ENCODE peak calls at places on chromosomes 4 and X, in five cellular contexts. One of them, this sample, is unnamed.

GRCh38 chr4:145523117-145523516 is 41.5 kb downstream of the SMAD1 start:
- DNase-seq in tibial nerve: no peak
- DNase-seq in transverse colon: no peak
- DNase-seq in prostate gland: no peak
- DNase-seq in GM12892: no peak
- DNase-seq in this sample: no peak

GRCh38 chrX:152821145-152821765 is 9.3 kb downstream of the CETN2 start:
- DNase-seq in tibial nerve: no peak
- DNase-seq in transverse colon: peak; percentile 46
- DNase-seq in prostate gland: no peak
- DNase-seq in GM12892: no peak
- DNase-seq in this sample: peak; percentile 50

GRCh38 chr4:166594326-166594946 is 639.9 kb downstream of the SPOCK3 start:
- DNase-seq in tibial nerve: no peak
- DNase-seq in transverse colon: peak; percentile 13
- DNase-seq in prostate gland: no peak
- DNase-seq in GM12892: no peak
- DNase-seq in this sample: no peak

GRCh38 chr4:126977306-126977705 is 655.5 kb upstream of the INTU start:
- DNase-seq in tibial nerve: no peak
- DNase-seq in transverse colon: no peak
- DNase-seq in prostate gland: no peak
- DNase-seq in GM12892: no peak
- DNase-seq in this sample: no peak

GRCh38 chr4:100286601-100287000 is 96.3 kb upstream of the DDIT4L start:
- DNase-seq in tibial nerve: no peak
- DNase-seq in transverse colon: no peak
- DNase-seq in prostate gland: no peak
- DNase-seq in GM12892: no peak
- DNase-seq in this sample: no peak

GRCh38 chrX:21745756-21746155 is 12.2 kb downstream of the SMPX start:
- DNase-seq in tibial nerve: peak; percentile 21
- DNase-seq in transverse colon: peak; percentile 28
- DNase-seq in prostate gland: no peak
- DNase-seq in GM12892: no peak
- DNase-seq in this sample: peak; percentile 37

GRCh38 chrX:12237131-12237530 is 98.9 kb downstream of the FRMPD4 start:
- DNase-seq in tibial nerve: no peak
- DNase-seq in transverse colon: no peak
- DNase-seq in prostate gland: no peak
- DNase-seq in GM12892: no peak
- DNase-seq in this sample: no peak

GRCh38 chr4:8641931-8642650 is 49.5 kb downstream of the CPZ start:
- DNase-seq in tibial nerve: peak; percentile 7
- DNase-seq in transverse colon: no peak
- DNase-seq in prostate gland: no peak
- DNase-seq in GM12892: no peak
- DNase-seq in this sample: no peak

GRCh38 chr4:188918787-188919186 is 779.5 kb downstream of the TRIML1 start:
- DNase-seq in tibial nerve: no peak
- DNase-seq in transverse colon: no peak
- DNase-seq in prostate gland: no peak
- DNase-seq in GM12892: no peak
- DNase-seq in this sample: no peak

GRCh38 chr4:81314897-81315470 is 100.0 kb upstream of the PRKG2 start:
- DNase-seq in tibial nerve: no peak
- DNase-seq in transverse colon: no peak
- DNase-seq in prostate gland: no peak
- DNase-seq in GM12892: no peak
- DNase-seq in this sample: no peak

GRCh38 chr4:10647811-10648210 is 36.8 kb downstream of the CLNK start:
- DNase-seq in tibial nerve: no peak
- DNase-seq in transverse colon: no peak
- DNase-seq in prostate gland: no peak
- DNase-seq in GM12892: no peak
- DNase-seq in this sample: no peak

GRCh38 chrX:40098264-40099045 is 697 bp upstream of the BCOR start:
- DNase-seq in tibial nerve: no peak
- DNase-seq in transverse colon: peak; percentile 58
- DNase-seq in prostate gland: peak; percentile 31
- DNase-seq in GM12892: peak; percentile 39
- DNase-seq in this sample: peak; percentile 60

GRCh38 chr4:144906181-144906895 is 191.7 kb downstream of the ANAPC10 start:
- DNase-seq in tibial nerve: no peak
- DNase-seq in transverse colon: no peak
- DNase-seq in prostate gland: no peak
- DNase-seq in GM12892: no peak
- DNase-seq in this sample: no peak

GRCh38 chr4:70591955-70592582 is at the start of gene AMBN:
- DNase-seq in tibial nerve: no peak
- DNase-seq in transverse colon: no peak
- DNase-seq in prostate gland: no peak
- DNase-seq in GM12892: no peak
- DNase-seq in this sample: no peak

GRCh38 chrX:109732780-109733657 is at the start of gene ACSL4:
- DNase-seq in tibial nerve: peak; percentile 56
- DNase-seq in transverse colon: peak; percentile 87
- DNase-seq in prostate gland: peak; percentile 79
- DNase-seq in GM12892: peak; percentile 47
- DNase-seq in this sample: peak; percentile 83
- TF ChIP-seq POLR2A in tibial nerve: peak; percentile 23
- TF ChIP-seq POLR2A in transverse colon: peak; percentile 51
- TF ChIP-seq POLR2A in prostate gland: peak; percentile 67
- TF ChIP-seq POLR2A in GM12892: peak; percentile 72
- TF ChIP-seq POLR2A in this sample: no peak

DNA sequence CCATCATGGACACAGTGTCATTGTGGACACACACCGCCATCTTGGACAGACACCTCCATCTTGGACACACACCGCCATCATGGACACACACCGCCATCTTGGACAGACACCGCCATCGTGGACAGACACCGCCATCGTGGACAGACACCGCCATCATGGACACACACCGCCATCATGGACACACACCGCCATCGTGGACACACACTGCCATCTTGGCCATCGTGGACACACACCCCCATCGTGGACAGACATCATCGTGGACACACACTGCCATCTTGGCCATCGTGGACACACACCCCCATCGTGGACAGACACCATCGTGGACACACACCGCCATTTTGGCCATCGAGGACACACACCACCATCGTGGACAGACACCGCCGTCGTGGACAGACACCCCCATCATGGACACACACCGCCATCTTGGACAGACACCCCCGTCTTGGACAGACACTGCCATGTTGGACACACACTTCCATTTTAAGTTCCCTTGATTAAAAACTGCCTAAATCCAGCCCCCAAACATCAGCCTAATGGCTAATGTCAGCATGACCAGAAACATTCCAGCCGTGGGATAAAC is 9.1 kb downstream of the ASMTL start:
- DNase-seq in tibial nerve: no peak
- DNase-seq in transverse colon: no peak
- DNase-seq in prostate gland: no peak
- DNase-seq in GM12892: no peak
- DNase-seq in this sample: no peak
- TF ChIP-seq POLR2A in tibial nerve: no peak
- TF ChIP-seq POLR2A in transverse colon: no peak
- TF ChIP-seq POLR2A in prostate gland: no peak
- TF ChIP-seq POLR2A in GM12892: peak; percentile 15
- TF ChIP-seq POLR2A in this sample: no peak

GRCh38 chr4:147969573-147969972 is 237.7 kb downstream of the ARHGAP10 start:
- DNase-seq in tibial nerve: no peak
- DNase-seq in transverse colon: no peak
- DNase-seq in prostate gland: no peak
- DNase-seq in GM12892: no peak
- DNase-seq in this sample: no peak
- TF ChIP-seq POLR2A in tibial nerve: no peak
- TF ChIP-seq POLR2A in transverse colon: no peak
- TF ChIP-seq POLR2A in prostate gland: no peak
- TF ChIP-seq POLR2A in GM12892: no peak
- TF ChIP-seq POLR2A in this sample: no peak

DNA sequence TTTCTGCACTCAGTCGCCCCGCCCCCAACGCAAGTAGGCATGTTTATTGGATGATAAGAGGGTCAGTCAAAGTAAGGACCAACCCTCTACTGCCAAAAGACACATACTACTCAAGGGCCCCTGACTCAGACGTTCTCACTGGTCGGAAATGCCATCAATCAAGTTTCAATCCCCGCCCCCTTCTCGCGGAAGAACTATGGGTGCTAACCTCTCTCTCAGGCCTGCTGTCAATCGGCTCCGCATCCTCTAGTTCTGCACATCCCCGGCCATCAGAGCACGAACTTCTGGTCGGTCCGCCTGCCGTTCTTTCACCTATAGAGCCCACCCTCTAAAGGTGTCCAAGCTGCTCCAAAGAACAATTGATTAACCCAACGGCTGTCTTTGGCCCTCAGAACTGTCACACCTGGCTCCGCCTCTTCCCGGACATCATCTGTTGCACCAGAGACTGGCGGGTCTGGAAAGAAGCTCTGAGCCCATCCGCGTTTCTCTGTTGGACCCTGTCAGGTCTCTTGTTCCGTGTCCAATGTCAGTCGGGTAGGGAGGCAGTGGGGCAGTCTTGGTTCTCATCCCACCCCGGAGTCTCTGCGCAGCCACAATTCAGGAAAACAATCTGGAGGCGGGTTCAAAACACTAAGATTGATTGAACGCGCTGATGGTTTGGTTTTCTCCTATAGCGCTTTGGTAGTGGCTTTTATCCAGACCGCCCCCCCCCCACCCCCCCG is 15.2 kb downstream of the NDUFB11 start:
- DNase-seq in tibial nerve: peak; percentile 91
- DNase-seq in transverse colon: peak; percentile 93
- DNase-seq in prostate gland: peak; percentile 90
- DNase-seq in GM12892: peak; percentile 54
- DNase-seq in this sample: peak; percentile 90
- TF ChIP-seq POLR2A in tibial nerve: no peak
- TF ChIP-seq POLR2A in transverse colon: peak; percentile 38
- TF ChIP-seq POLR2A in prostate gland: no peak
- TF ChIP-seq POLR2A in GM12892: peak; percentile 76
- TF ChIP-seq POLR2A in this sample: no peak

GRCh38 chr4:153684182-153685073 is at the start of gene TLR2:
- DNase-seq in tibial nerve: peak; percentile 46
- DNase-seq in transverse colon: peak; percentile 73
- DNase-seq in prostate gland: peak; percentile 48
- DNase-seq in GM12892: peak; percentile 29
- DNase-seq in this sample: peak; percentile 75
- TF ChIP-seq POLR2A in tibial nerve: no peak
- TF ChIP-seq POLR2A in transverse colon: peak; percentile 38
- TF ChIP-seq POLR2A in prostate gland: peak; percentile 49
- TF ChIP-seq POLR2A in GM12892: no peak
- TF ChIP-seq POLR2A in this sample: no peak

DNA sequence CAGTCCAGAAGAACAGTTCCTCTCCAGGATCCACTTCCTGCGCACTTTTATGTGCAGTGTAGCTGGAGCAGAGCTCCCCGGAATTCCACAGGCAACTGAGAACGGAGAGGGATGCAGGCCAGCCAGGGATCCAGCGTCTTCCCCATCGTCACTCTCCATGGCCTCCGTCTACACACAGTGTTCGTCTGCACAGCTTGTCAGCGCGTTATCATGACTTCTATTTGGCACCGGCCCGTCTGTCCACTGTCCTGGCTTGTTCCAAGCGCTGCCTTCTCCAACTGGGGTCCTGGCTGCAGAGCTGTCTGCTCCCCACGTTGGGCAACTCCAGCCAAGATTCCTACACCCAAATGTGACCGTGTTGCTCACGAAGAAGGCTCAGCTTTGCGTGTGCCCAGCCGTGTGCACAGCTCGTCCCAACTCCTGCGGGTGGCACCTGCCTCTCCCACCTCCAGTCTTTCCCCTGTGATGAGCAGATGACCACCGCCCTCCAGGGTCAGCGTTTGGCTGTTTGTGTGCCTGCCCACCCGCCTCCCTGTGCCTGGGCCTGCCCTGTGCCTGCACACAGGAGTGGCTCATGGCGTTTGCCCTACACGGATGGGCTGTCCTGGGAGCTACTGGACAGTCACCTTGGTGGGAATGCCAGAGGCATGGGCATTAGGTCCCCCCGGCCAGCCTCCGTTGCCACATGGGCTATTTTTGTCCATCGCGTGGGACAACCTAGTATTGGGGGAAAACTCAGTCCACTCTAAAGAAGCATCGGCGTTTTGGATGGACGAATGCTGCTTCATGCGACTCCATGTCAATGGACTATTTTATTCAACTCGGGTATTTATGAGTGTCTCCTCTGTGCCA is 2.2 kb upstream of the CTBP1 start:
- DNase-seq in tibial nerve: no peak
- DNase-seq in transverse colon: no peak
- DNase-seq in prostate gland: no peak
- DNase-seq in GM12892: no peak
- DNase-seq in this sample: no peak
- TF ChIP-seq POLR2A in tibial nerve: no peak
- TF ChIP-seq POLR2A in transverse colon: no peak
- TF ChIP-seq POLR2A in prostate gland: no peak
- TF ChIP-seq POLR2A in GM12892: peak; percentile 10
- TF ChIP-seq POLR2A in this sample: no peak

GRCh38 chr4:122050836-122051235 is 99.0 kb upstream of the TRPC3 start:
- DNase-seq in tibial nerve: no peak
- DNase-seq in transverse colon: no peak
- DNase-seq in prostate gland: no peak
- DNase-seq in GM12892: no peak
- DNase-seq in this sample: no peak
- TF ChIP-seq POLR2A in tibial nerve: no peak
- TF ChIP-seq POLR2A in transverse colon: no peak
- TF ChIP-seq POLR2A in prostate gland: no peak
- TF ChIP-seq POLR2A in GM12892: no peak
- TF ChIP-seq POLR2A in this sample: no peak

GRCh38 chr4:98467627-98468072 is 190.8 kb downstream of the TSPAN5 start:
- DNase-seq in tibial nerve: peak; percentile 28
- DNase-seq in transverse colon: peak; percentile 81
- DNase-seq in prostate gland: peak; percentile 75
- DNase-seq in GM12892: peak; percentile 33
- DNase-seq in this sample: peak; percentile 86
- TF ChIP-seq POLR2A in tibial nerve: no peak
- TF ChIP-seq POLR2A in transverse colon: no peak
- TF ChIP-seq POLR2A in prostate gland: no peak
- TF ChIP-seq POLR2A in GM12892: no peak
- TF ChIP-seq POLR2A in this sample: no peak

DNA sequence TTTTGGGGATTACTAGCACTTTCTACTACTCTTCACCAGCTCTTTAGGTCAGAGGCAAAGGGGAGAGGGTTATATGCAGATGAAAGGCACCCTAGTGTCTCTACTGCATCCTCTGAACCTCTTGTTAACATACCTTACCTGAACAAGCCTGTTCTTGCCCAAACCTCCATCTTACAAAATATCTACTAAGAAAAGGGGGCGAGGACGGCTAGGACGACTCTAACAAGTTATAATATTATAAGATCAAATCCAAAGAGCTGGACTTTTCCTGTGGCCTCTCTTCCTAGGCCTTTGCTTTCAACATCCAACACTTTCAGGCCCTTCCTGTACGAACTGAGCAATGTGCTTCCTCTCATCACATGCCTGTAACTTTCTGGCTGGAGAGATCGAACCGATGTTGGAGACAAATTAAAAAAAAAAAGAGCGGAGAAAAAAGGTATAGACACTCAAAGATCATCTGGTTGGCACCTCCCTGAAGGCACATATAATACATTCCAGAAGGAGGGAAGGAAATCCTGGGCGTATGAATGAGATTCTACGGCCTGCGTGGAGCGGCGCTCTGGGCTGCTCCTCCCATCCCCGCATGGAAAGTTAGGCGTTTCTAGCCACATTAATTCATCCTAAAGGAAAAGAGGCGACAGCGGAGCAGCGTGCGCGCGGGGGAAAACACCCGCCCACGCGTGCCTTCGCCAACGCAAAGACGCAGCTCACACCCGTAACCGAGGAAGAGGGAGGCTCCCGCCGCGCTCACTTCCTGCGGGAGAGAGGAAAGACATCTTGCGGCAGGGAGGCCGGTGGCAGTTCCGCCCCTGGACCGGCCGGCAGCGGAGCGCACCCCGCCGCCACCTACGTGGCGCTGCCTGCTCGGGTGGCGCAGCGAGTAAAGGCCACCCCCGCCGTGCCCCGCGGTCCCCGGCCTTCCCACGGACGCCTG is 803 bp downstream of the PRDM5 start:
- DNase-seq in tibial nerve: peak; percentile 53
- DNase-seq in transverse colon: peak; percentile 73
- DNase-seq in prostate gland: peak; percentile 46
- DNase-seq in GM12892: no peak
- DNase-seq in this sample: peak; percentile 71
- TF ChIP-seq POLR2A in tibial nerve: no peak
- TF ChIP-seq POLR2A in transverse colon: peak; percentile 51
- TF ChIP-seq POLR2A in prostate gland: peak; percentile 46
- TF ChIP-seq POLR2A in GM12892: no peak
- TF ChIP-seq POLR2A in this sample: peak; percentile 82